ENCODE peak calls at places on chromosome 2, in ten cellular contexts. I is body of pancreas; S is astrocyte; H is psoas muscle; M is transverse colon; E is heart left ventricle; J is CD4-positive, CD25-positive, alpha-beta regulatory T cell; O is uterus; C is tibial artery; F is heart right ventricle. P is an unnamed sample.

GRCh38 chr2:68994864-68995263 is 18.1 kb upstream of the ANTXR1 start:
- DNase-seq in C (peak; percentile 76), I (no peak), M (no peak), F (peak; percentile 42), S (peak; percentile 93), E (peak; percentile 48), O (no peak), J (no peak), H (peak; percentile 73), P (no peak)

GRCh38 chr2:160096414-160096813 is 34.0 kb upstream of the PLA2R1 start:
- DNase-seq in M (no peak), H (no peak), J (no peak), O (no peak), C (no peak), E (no peak), F (no peak), I (no peak), S (no peak), P (no peak)

GRCh38 chr2:147405651-147406050 is 439.2 kb upstream of the ACVR2A start:
- DNase-seq in E (no peak), F (no peak), O (no peak), H (no peak), M (no peak), C (no peak), J (no peak), I (no peak), S (no peak), P (no peak)

GRCh38 chr2:143477724-143478443 is 348.7 kb downstream of the ARHGAP15 start:
- DNase-seq in F (no peak), S (no peak), O (no peak), C (no peak), E (no peak), I (no peak), M (no peak), H (no peak), J (no peak), P (no peak)

GRCh38 chr2:219274392-219274921 is 4.7 kb upstream of the DNAJB2 start:
- DNase-seq in I (peak; percentile 41), E (peak; percentile 77), O (peak; percentile 36), M (no peak), H (no peak), C (no peak), J (no peak), S (peak; percentile 83), F (no peak), P (no peak)

GRCh38 chr2:171772373-171772772 is 85.1 kb downstream of the DYNC1I2 start:
- DNase-seq in O (no peak), J (no peak), M (no peak), S (no peak), C (no peak), H (no peak), I (no peak), E (no peak), F (no peak), P (no peak)

GRCh38 chr2:67366832-67367412 is 30.2 kb upstream of the ETAA1 start:
- DNase-seq in S (no peak), I (no peak), O (no peak), J (no peak), C (no peak), F (no peak), H (no peak), M (no peak), E (no peak), P (no peak)

GRCh38 chr2:103410221-103410620 is 648.4 kb downstream of the TMEM182 start:
- DNase-seq in S (no peak), I (no peak), C (no peak), O (no peak), H (no peak), M (no peak), J (no peak), E (no peak), F (no peak), P (no peak)

GRCh38 chr2:188294547-188294946 is 2.9 kb downstream of the GULP1 start:
- DNase-seq in H (no peak), C (no peak), J (no peak), S (peak; percentile 31), M (no peak), I (no peak), F (no peak), O (no peak), E (no peak), P (no peak)

GRCh38 chr2:188293601-188294482 is 2.2 kb downstream of the GULP1 start:
- DNase-seq in F (peak; percentile 48), I (peak; percentile 82), O (peak; percentile 85), C (peak; percentile 82), E (peak; percentile 64), J (no peak), S (peak; percentile 84), M (peak; percentile 79), H (peak; percentile 76), P (peak; percentile 83)

GRCh38 chr2:188291617-188292445 is at the start of gene GULP1:
- DNase-seq in O (peak; percentile 79), I (peak; percentile 80), H (peak; percentile 89), C (peak; percentile 87), J (no peak), M (peak; percentile 76), S (peak; percentile 65), E (peak; percentile 80), F (peak; percentile 69), P (peak; percentile 66)

GRCh38 chr2:188291142-188291616 is 495 bp upstream of the GULP1 start:
- DNase-seq in C (no peak), M (peak; percentile 15), E (no peak), S (peak; percentile 2), H (no peak), F (no peak), J (no peak), O (no peak), I (peak; percentile 30), P (no peak)

GRCh38 chr2:188292446-188293239 is 969 bp downstream of the GULP1 start:
- DNase-seq in O (peak; percentile 81), I (peak; percentile 77), F (peak; percentile 67), M (peak; percentile 81), E (peak; percentile 75), S (peak; percentile 86), J (no peak), H (peak; percentile 86), C (peak; percentile 90), P (peak; percentile 78)
- H3K4me3 ChIP-seq in O (peak overlapping the region; percentile 90), I (peak overlapping the region; percentile 64), F (peak overlapping the region; percentile 82), M (peak overlapping the region; percentile 75), E (peak overlapping the region; percentile 83), S (peak overlapping the region; percentile 84), J (no peak overlapping the region), H (peak overlapping the region; percentile 94), C (peak overlapping the region; percentile 74), P (peak overlapping the region; percentile 47)

GRCh38 chr2:113829836-113830235 is 60.1 kb upstream of the ACTR3 start:
- DNase-seq in E (no peak), M (no peak), I (no peak), S (no peak), H (no peak), F (no peak), O (no peak), J (no peak), C (no peak), P (no peak)
- H3K4me1 ChIP-seq in E (no peaks in the 10 kb centered on the region), M (no peaks in the 10 kb centered on the region), I (peaks cover 6% of the 10 kb centered on the region), S (peaks cover 5% of the 10 kb centered on the region), H (no peaks in the 10 kb centered on the region), F (no peaks in the 10 kb centered on the region), O (no peaks in the 10 kb centered on the region), J (no peaks in the 10 kb centered on the region), C (no peaks in the 10 kb centered on the region), P (no peaks in the 10 kb centered on the region)

GRCh38 chr2:196125596-196125995 is 45.8 kb downstream of the STK17B start:
- DNase-seq in H (no peak), E (no peak), C (no peak), M (no peak), S (peak; percentile 16), J (no peak), F (no peak), I (no peak), O (no peak), P (no peak)

GRCh38 chr2:196131949-196132925 is 39.1 kb downstream of the STK17B start:
- DNase-seq in H (no peak), S (peak; percentile 23), J (peak; percentile 44), E (no peak), F (no peak), O (no peak), I (no peak), M (no peak), C (no peak), P (no peak)

GRCh38 chr2:196128749-196129148 is 42.6 kb downstream of the STK17B start:
- DNase-seq in E (no peak), M (no peak), I (no peak), H (no peak), S (no peak), J (no peak), O (no peak), F (no peak), C (no peak), P (no peak)

GRCh38 chr2:196131384-196131861 is 40.0 kb downstream of the STK17B start:
- DNase-seq in I (no peak), H (no peak), E (peak; percentile 26), C (no peak), J (peak; percentile 46), O (no peak), S (no peak), M (peak; percentile 57), F (no peak), P (peak; percentile 41)

DNA sequence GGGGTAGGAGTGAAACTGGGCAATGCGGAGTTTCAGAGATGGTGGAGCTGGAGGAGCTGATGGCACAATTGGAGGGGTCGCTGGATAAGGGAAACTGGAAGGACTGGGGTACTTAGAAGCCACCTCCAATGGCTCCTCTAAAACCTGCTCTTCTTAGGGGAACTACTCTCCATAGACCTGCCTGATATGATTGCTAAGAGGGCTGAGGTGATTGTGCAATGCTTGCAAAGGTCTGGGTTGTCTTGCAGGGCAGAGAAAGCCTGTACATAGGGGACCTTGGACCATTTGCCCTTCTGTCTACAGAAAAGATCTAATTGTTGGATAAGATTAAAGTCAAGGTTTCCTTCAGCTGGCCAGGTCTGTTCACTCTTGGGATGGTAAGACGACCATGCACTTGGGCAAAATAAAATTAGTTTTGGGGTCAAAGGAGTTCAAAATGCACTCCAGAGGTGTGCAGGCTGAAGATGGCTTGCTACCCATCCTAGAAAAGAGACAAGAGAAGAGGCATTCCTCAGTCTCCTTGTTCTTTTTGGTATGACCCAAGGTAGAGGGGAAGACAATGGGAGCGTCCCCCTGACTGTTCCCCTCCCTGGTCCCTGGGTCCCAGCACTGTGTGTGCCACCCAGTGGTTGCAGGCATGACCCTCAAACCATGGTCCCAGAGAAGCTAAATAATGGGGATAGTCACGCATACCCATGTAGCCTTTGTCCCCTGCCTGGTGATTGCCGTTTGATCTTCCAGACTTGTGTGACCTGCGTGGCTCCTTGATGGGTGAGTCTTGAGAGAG is 41.1 kb downstream of the STK17B start:
- DNase-seq in H (no peak), S (no peak), I (no peak), M (no peak), J (peak; percentile 7), O (no peak), E (no peak), C (no peak), F (no peak), P (no peak)
- H3K9me3 ChIP-seq in H (peaks cover 34% of the 10 kb centered on the region), S (peaks cover 27% of the 10 kb centered on the region), I (peaks cover 44% of the 10 kb centered on the region), M (peaks cover 34% of the 10 kb centered on the region), J (peaks cover 44% of the 10 kb centered on the region), O (no peaks in the 10 kb centered on the region), E (peaks cover 5% of the 10 kb centered on the region), C (peaks cover 30% of the 10 kb centered on the region), F (peaks cover 34% of the 10 kb centered on the region), P (peaks cover 7% of the 10 kb centered on the region)

GRCh38 chr2:197279997-197280756 is 30.4 kb downstream of the ANKRD44 start:
- DNase-seq in O (peak; percentile 62), F (no peak), C (no peak), H (no peak), J (no peak), E (no peak), I (no peak), S (peak; percentile 71), M (no peak), P (no peak)

GRCh38 chr2:197285361-197285760 is 25.2 kb downstream of the ANKRD44 start:
- DNase-seq in J (no peak), S (no peak), O (no peak), H (no peak), M (no peak), C (no peak), F (no peak), E (no peak), I (no peak), P (no peak)

GRCh38 chr2:197277726-197278259 is 32.8 kb downstream of the ANKRD44 start:
- DNase-seq in M (no peak), C (no peak), E (no peak), F (no peak), J (no peak), H (no peak), S (no peak), I (no peak), O (no peak), P (no peak)

GRCh38 chr2:197278804-197279763 is 31.5 kb downstream of the ANKRD44 start:
- DNase-seq in H (no peak), S (peak; percentile 25), F (no peak), J (no peak), O (no peak), C (no peak), E (no peak), I (no peak), M (no peak), P (no peak)

GRCh38 chr2:197281421-197281820 is 29.2 kb downstream of the ANKRD44 start:
- DNase-seq in S (no peak), F (no peak), M (no peak), I (no peak), H (no peak), C (no peak), E (no peak), J (no peak), O (no peak), P (no peak)
- H3K4me3 ChIP-seq in S (no peak overlapping the region), F (no peak overlapping the region), M (no peak overlapping the region), I (no peak overlapping the region), H (no peak overlapping the region), C (no peak overlapping the region), E (no peak overlapping the region), J (peak overlapping the region; percentile 9), O (no peak overlapping the region), P (no peak overlapping the region)

P was measured in colonic mucosa.